ENCODE peak calls at places on chromosomes 1 and 21, in seven cellular contexts. H is trophoblast cell, I is GM23248, Z is H1, E is IMR-90, J is mesenchymal stem cell, P is neuronal stem cell. Y is an unnamed sample.

GRCh38 chr1:234611153-234611798 is 1.3 kb upstream of the IRF2BP2 start:
- DNase-seq in J (peak; percentile 94), Z (no peak), E (peak; percentile 83), P (peak; percentile 71), H (peak; percentile 77), I (peak; percentile 89), Y (peak; percentile 85)

GRCh38 chr21:46457801-46458314 is 833 bp upstream of the DIP2A start:
- DNase-seq in J (peak; percentile 66), H (peak; percentile 39), I (peak; percentile 81), P (no peak), E (peak; percentile 40), Z (no peak), Y (no peak)

GRCh38 chr1:235407419-235407818 is 40.2 kb downstream of the TBCE start:
- DNase-seq in Z (peak; percentile 33), I (no peak), E (no peak), J (no peak), P (no peak), H (peak; percentile 29), Y (no peak)

GRCh38 chr1:235503333-235504121 is 725 bp downstream of the B3GALNT2 start:
- DNase-seq in J (peak; percentile 72), Z (no peak), H (peak; percentile 82), P (no peak), I (peak; percentile 84), E (peak; percentile 41), Y (peak; percentile 8)

GRCh38 chr1:38858833-38859560 is 575 bp downstream of the RRAGC start:
- DNase-seq in P (peak; percentile 21), I (peak; percentile 89), J (peak; percentile 80), H (peak; percentile 86), E (peak; percentile 59), Z (no peak), Y (no peak)

GRCh38 chr1:171204311-171204710 is 19.2 kb downstream of the FMO2 start:
- DNase-seq in Z (no peak), E (no peak), J (no peak), P (no peak), H (no peak), I (no peak), Y (no peak)

GRCh38 chr1:233440952-233441401 is 113.5 kb downstream of the MAP3K21 start:
- DNase-seq in P (peak; percentile 57), E (peak; percentile 28), I (peak; percentile 80), J (peak; percentile 48), Z (peak; percentile 54), H (peak; percentile 92), Y (peak; percentile 42)

GRCh38 chr1:40155910-40156309 is 5.3 kb upstream of the RLF start:
- DNase-seq in Z (no peak), H (no peak), J (no peak), P (no peak), I (no peak), E (no peak), Y (no peak)

GRCh38 chr1:153490272-153491051 is 30.0 kb upstream of the S100A7 start:
- DNase-seq in I (peak; percentile 98), P (no peak), Z (no peak), E (peak; percentile 97), J (peak; percentile 58), H (no peak), Y (no peak)

GRCh38 chr1:229839800-229840199 is 213.8 kb downstream of the URB2 start:
- DNase-seq in E (no peak), H (no peak), P (no peak), Z (no peak), J (no peak), I (no peak), Y (no peak)

GRCh38 chr1:8154621-8155052 is 128.5 kb upstream of the ERRFI1 start:
- DNase-seq in I (no peak), H (peak; percentile 49), J (peak; percentile 78), P (peak; percentile 5), Z (no peak), E (peak; percentile 74), Y (no peak)

GRCh38 chr1:208101661-208102431 is 142.3 kb downstream of the PLXNA2 start:
- DNase-seq in P (peak; percentile 48), E (peak; percentile 36), H (no peak), Z (no peak), J (no peak), I (peak; percentile 30), Y (no peak)

GRCh38 chr1:1847061-1847460 is 43.8 kb downstream of the GNB1 start:
- DNase-seq in E (no peak), I (no peak), H (no peak), P (no peak), Z (no peak), J (no peak), Y (no peak)
- H3K9ac ChIP-seq in E (no peak overlapping the region), I (no peak overlapping the region), H (no peak overlapping the region), P (no peak overlapping the region), Z (no peak overlapping the region), J (peak overlapping the region; percentile 16), Y (no peak overlapping the region)

GRCh38 chr1:160634543-160635491 is 12.0 kb downstream of the SLAMF1 start:
- DNase-seq in Z (no peak), I (no peak), J (no peak), H (no peak), E (no peak), P (no peak), Y (no peak)
- H3K27ac ChIP-seq in Z (no peak overlapping the region), I (no peak overlapping the region), J (no peak overlapping the region), H (no peak overlapping the region), E (no peak overlapping the region), P (no peak overlapping the region), Y (no peak overlapping the region)

GRCh38 chr1:19151537-19151936 is 58.5 kb downstream of the UBR4 start:
- DNase-seq in I (no peak), P (no peak), E (no peak), H (peak; percentile 95), Z (no peak), J (no peak), Y (no peak)
- H3K36me3 ChIP-seq in I (peaks cover 98% of the 10 kb centered on the region), P (peaks cover 80% of the 10 kb centered on the region), E (peaks cover 85% of the 10 kb centered on the region), H (peaks cover 87% of the 10 kb centered on the region), Z (peaks cover 83% of the 10 kb centered on the region), J (peaks cover 100% of the 10 kb centered on the region), Y (peaks cover 100% of the 10 kb centered on the region)

DNA sequence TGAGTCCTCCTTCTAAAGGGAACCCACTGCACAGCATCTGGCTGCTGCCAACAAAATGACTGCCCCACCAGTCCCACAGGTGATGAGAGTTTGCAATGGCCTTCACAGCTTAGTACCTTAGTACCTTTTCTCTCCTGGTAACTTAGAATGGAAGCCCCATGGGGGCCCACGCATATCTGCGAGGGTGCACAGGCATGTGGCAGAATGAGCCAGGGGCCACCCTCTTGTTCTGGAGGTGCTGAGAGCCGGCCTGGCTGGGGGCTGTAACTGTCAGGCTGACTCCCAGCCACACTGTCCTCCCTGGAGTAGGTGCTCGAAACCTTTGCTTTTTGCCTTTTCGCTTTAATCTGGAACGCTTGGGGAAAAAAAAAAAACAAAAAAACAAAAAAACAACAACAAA is 185.1 kb downstream of the DHRS3 start:
- DNase-seq in I (no peak), H (no peak), J (no peak), E (no peak), Z (no peak), P (no peak), Y (no peak)
- H3K9ac ChIP-seq in I (no peak overlapping the region), H (no peak overlapping the region), J (no peak overlapping the region), E (no peak overlapping the region), Z (no peak overlapping the region), P (no peak overlapping the region), Y (no peak overlapping the region)

GRCh38 chr21:41667136-41667535 is 99.7 kb downstream of the RIPK4 start:
- DNase-seq in I (no peak), J (no peak), E (no peak), P (no peak), H (no peak), Z (no peak), Y (no peak)
- H3K27ac ChIP-seq in I (no peak overlapping the region), J (no peak overlapping the region), E (no peak overlapping the region), P (no peak overlapping the region), H (no peak overlapping the region), Z (no peak overlapping the region), Y (no peak overlapping the region)

GRCh38 chr1:204434116-204434755 is 22.6 kb upstream of the PPP1R15B start:
- DNase-seq in P (no peak), H (no peak), J (no peak), Z (no peak), E (no peak), I (no peak), Y (no peak)

GRCh38 chr1:204429746-204430145 is 18.1 kb upstream of the PPP1R15B start:
- DNase-seq in Z (no peak), P (no peak), H (no peak), E (no peak), J (no peak), I (no peak), Y (no peak)

GRCh38 chr1:204435246-204435885 is 23.7 kb upstream of the PPP1R15B start:
- DNase-seq in Z (no peak), H (peak; percentile 93), J (peak; percentile 51), I (peak; percentile 88), P (no peak), E (peak; percentile 55), Y (no peak)

GRCh38 chr1:204431310-204432184 is 19.9 kb upstream of the PPP1R15B start:
- DNase-seq in I (peak; percentile 85), P (peak; percentile 68), E (peak; percentile 82), J (peak; percentile 72), Z (peak; percentile 96), H (peak; percentile 89), Y (peak; percentile 52)

DNA sequence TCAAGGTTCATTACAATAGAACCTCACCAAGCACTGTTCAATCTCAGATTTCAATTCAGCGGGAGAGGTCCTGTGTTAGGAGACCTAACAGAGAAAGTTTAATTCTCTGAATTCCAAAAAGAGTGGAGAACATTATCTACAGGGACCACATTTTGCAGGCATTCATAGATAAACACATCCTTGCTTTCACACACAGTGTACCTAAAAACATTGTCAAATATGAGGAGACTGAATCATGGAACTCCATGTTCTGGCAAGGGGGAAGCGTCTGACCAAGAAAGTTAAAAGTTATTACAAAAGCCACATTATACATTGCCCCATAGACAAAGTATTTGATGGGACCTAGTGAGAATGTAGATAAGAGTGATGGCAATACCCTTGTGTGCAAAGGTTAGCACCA is 21.1 kb upstream of the PPP1R15B start:
- DNase-seq in J (no peak), H (peak; percentile 43), E (no peak), Z (no peak), P (no peak), I (no peak), Y (no peak)
- H3K36me3 ChIP-seq in J (no peaks in the 10 kb centered on the region), H (peaks cover 28% of the 10 kb centered on the region), E (peaks cover 18% of the 10 kb centered on the region), Z (no peaks in the 10 kb centered on the region), P (peaks cover 37% of the 10 kb centered on the region), I (no peaks in the 10 kb centered on the region), Y (peaks cover 21% of the 10 kb centered on the region)

GRCh38 chr1:202812176-202813026 is 1.6 kb downstream of the PCAT6 start:
- DNase-seq in H (peak; percentile 67), P (no peak), E (no peak), J (no peak), I (peak; percentile 7), Z (peak; percentile 55), Y (no peak)
- H3K9ac ChIP-seq in H (no peak overlapping the region), P (no peak overlapping the region), E (no peak overlapping the region), J (no peak overlapping the region), I (no peak overlapping the region), Z (peak overlapping the region; percentile 1), Y (no peak overlapping the region)

DNA sequence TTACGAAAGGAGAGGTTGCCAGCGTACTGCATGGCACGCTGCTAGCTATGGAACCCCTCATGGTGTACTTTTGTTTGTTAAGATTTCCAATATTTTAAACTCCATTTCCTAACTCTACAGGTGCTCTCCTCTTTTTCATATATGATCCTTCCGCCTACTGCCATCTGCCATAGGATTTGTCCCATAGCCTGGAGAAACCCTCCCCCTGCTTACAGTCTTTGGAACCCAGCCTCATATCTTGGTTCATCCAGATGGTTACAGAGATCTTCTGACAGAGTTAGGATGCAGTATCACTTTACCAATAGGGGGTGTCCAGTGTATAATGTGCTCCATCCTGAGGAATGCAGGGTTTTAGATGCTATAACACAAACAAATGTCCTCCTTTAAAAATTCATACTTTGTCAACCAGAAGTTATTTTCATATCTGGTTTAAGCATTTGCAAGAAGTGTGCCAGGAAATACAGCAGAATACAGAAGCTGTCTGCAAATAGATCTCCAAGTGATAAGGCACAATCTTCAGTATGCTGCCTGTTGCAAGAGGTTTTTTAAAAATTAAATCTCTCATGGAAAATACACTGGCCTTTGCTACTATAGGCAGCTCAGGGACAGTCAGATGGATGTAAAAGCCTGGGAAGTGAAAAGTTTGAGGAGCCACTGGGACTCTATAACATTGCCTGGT is 377.8 kb downstream of the KCNH1 start:
- DNase-seq in Z (no peak), E (no peak), I (no peak), H (no peak), J (no peak), P (no peak), Y (no peak)
- H3K27ac ChIP-seq in Z (no peak overlapping the region), E (no peak overlapping the region), I (no peak overlapping the region), H (no peak overlapping the region), J (no peak overlapping the region), P (no peak overlapping the region), Y (no peak overlapping the region)

Y was measured in SK-N-MC.